ENCODE peak calls at places on chromosomes 11 and 22, in eight cellular contexts. F is GM23338, U is colonic mucosa, J is kidney epithelial cell, H is astrocyte, O is nephron progenitor cell, Y is brain microvascular endothelial cell, G is GM06990. M is an unnamed sample.

GRCh38 chr11:47852053-47852452 is 3.9 kb upstream of the NUP160 start:
- DNase-seq in J (no peak), H (no peak), F (no peak), Y (no peak), O (no peak), G (no peak), U (no peak), M (no peak)

GRCh38 chr22:19663286-19663815 is 51.0 kb upstream of the SEPTIN5 start:
- DNase-seq in U (peak), O (no peak), Y (peak), J (peak), F (no peak), H (peak), G (no peak), M (no peak)

GRCh38 chr11:2846056-2846455 is 39.5 kb downstream of the CDKN1C start:
- DNase-seq in F (peak), G (no peak), J (no peak), U (no peak), Y (peak), H (peak), O (no peak), M (no peak)

GRCh38 chr11:117146521-117146920 is 2.4 kb downstream of the PAFAH1B2 start:
- DNase-seq in J (no peak), H (peak), O (no peak), F (no peak), U (no peak), G (no peak), Y (peak), M (no peak)

GRCh38 chr11:123260511-123261211 is 65.6 kb upstream of the CLMP start:
- DNase-seq in F (no peak), O (no peak), H (no peak), G (no peak), J (no peak), Y (no peak), U (no peak), M (no peak)

GRCh38 chr22:44500623-44501022 is 2.6 kb upstream of the RTL6 start:
- DNase-seq in U (no peak), G (no peak), H (no peak), J (no peak), F (no peak), Y (no peak), O (no peak), M (no peak)

GRCh38 chr22:41696714-41697113 is 2.6 kb upstream of the MEI1 start:
- DNase-seq in F (no peak), Y (no peak), J (no peak), O (no peak), H (no peak), U (no peak), G (no peak), M (no peak)

GRCh38 chr11:94100253-94100652 is 28.4 kb upstream of the PANX1 start:
- DNase-seq in Y (no peak), F (no peak), J (no peak), H (no peak), O (no peak), G (no peak), U (no peak), M (no peak)

GRCh38 chr11:83019888-83020579 is 51.7 kb downstream of the RAB30 start:
- DNase-seq in G (no peak), J (no peak), O (no peak), F (peak), U (no peak), Y (no peak), H (no peak), M (no peak)

GRCh38 chr11:1326435-1327063 is 17.1 kb upstream of the TOLLIP start:
- DNase-seq in G (no peak), J (no peak), H (no peak), U (no peak), O (no peak), Y (no peak), F (no peak), M (no peak)

GRCh38 chr22:32996702-32997101 is 61.5 kb downstream of the SYN3 start:
- DNase-seq in U (no peak), J (no peak), O (no peak), Y (no peak), G (no peak), H (no peak), F (no peak), M (no peak)

GRCh38 chr11:104997288-104997687 is 25.7 kb downstream of the CASP5 start:
- DNase-seq in G (no peak), O (no peak), Y (no peak), J (no peak), F (no peak), H (no peak), U (no peak), M (no peak)

GRCh38 chr11:62505112-62505783 is 41.4 kb downstream of the AHNAK start:
- DNase-seq in F (peak), G (no peak), H (no peak), U (peak), Y (peak), O (peak), J (no peak), M (peak)

GRCh38 chr11:86670179-86670578 is 2.2 kb downstream of the ME3 start:
- DNase-seq in G (no peak), J (no peak), U (no peak), O (no peak), H (no peak), F (no peak), Y (peak), M (no peak)

GRCh38 chr22:44436656-44437492 is 61.2 kb downstream of the RTL6 start:
- DNase-seq in U (no peak), O (no peak), J (no peak), H (no peak), Y (no peak), G (no peak), F (no peak), M (no peak)

GRCh38 chr11:75790986-75791385 is 22.4 kb downstream of the DGAT2 start:
- DNase-seq in U (no peak), G (no peak), Y (no peak), H (no peak), F (no peak), J (no peak), O (no peak), M (no peak)

GRCh38 chr11:71527576-71528210 is 626 bp downstream of the KRTAP5-7 start:
- DNase-seq in G (no peak), F (no peak), O (no peak), J (no peak), U (no peak), H (no peak), Y (no peak), M (no peak)

DNA sequence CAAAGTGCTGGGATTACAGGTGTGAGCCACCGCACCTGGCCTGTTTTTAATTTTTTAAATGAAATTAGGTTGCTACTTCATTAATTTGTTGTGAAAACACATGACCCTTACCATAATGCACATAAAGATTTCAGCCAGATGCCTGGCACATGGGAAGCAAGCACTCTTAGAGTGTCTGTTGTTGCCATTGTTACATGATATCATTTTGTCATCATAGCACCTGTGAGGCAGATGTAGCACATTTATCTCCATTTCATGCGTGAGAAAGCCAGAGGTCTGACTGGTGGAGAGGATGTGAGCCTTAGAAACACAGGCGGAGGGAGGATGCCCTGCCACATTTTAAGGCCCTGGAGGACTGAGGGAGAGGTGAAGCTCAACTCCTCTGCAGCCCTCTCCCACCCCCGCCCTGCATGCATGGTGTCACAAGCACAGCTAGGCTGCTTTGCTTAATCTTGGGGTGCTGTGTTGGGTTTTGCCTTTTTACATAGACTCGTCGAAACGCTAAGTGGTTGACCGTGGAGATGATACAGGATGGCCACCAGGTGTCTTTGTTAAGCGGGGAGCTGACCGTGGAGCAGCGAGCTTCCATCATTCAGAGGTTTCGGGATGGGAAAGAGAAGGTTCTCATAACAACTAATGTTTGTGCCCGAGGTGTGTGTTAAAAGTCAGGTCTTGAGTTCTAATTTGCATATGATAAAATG is 14.0 kb downstream of the DDX25 start:
- DNase-seq in U (no peak), H (no peak), Y (no peak), F (peak), G (no peak), O (no peak), J (no peak), M (no peak)
- TF ChIP-seq CTCF in U (no peak), H (no peak), Y (no peak), F (peak), G (no peak), O (no peak), J (no peak), M (no peak)

GRCh38 chr11:107741044-107741823 is 29.4 kb upstream of the SLN start:
- DNase-seq in J (no peak), G (peak), O (no peak), F (peak), Y (peak), H (no peak), U (no peak), M (no peak)
- TF ChIP-seq CTCF in J (peak), G (peak), O (peak), F (peak), Y (peak), H (peak), U (peak), M (peak)

GRCh38 chr22:25237503-25237902 is 18.1 kb downstream of the CRYBB2 start:
- DNase-seq in Y (no peak), U (no peak), O (no peak), J (no peak), H (no peak), F (peak), G (no peak), M (no peak)
- TF ChIP-seq CTCF in Y (no peak), U (no peak), O (no peak), J (no peak), H (no peak), F (peak), G (no peak), M (no peak)

GRCh38 chr22:46753360-46753759 is 9.1 kb upstream of the TBC1D22A start:
- DNase-seq in Y (no peak), H (no peak), F (no peak), U (no peak), O (no peak), G (no peak), J (no peak), M (no peak)
- TF ChIP-seq CTCF in Y (no peak), H (no peak), F (no peak), U (no peak), O (no peak), G (no peak), J (no peak), M (no peak)

GRCh38 chr22:37498289-37498909 is 12.2 kb upstream of the MFNG start:
- DNase-seq in J (no peak), H (no peak), U (peak), O (peak), Y (no peak), F (peak), G (peak), M (peak)
- TF ChIP-seq CTCF in J (peak), H (peak), U (peak), O (peak), Y (peak), F (peak), G (peak), M (peak)

DNA sequence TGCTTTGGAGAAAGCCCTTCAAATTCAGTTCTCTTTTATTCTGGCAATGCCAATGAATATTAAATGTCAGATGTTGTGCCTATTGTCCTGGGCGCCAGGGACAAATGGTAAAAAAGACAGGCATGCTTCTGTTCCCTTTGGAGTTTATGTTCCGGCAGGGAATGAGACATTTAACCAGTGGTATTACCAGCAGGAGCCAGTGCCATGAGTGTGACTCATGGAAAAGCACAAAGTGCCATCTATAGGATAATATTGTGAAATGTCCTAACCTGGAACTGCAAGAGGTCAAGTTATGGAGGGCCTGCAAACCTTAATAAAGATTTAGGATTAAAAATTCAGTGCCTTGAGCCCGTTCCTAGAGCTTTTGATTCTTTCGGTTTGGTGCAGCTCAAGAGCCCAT is 39.5 kb downstream of the REXO2 start:
- DNase-seq in U (no peak), F (peak), Y (no peak), H (no peak), J (no peak), O (no peak), G (no peak), M (no peak)
- TF ChIP-seq CTCF in U (no peak), F (peak), Y (no peak), H (no peak), J (no peak), O (no peak), G (no peak), M (no peak)

GRCh38 chr11:35811783-35812182 is 132.1 kb upstream of the LDLRAD3 start:
- DNase-seq in G (no peak), H (no peak), Y (no peak), F (no peak), O (no peak), J (no peak), U (no peak), M (no peak)
- TF ChIP-seq CTCF in G (no peak), H (no peak), Y (no peak), F (no peak), O (no peak), J (no peak), U (no peak), M (no peak)